ENCODE peak calls at places on chromosomes 1 and 21, in eight cellular contexts. F is A549; Z is naive thymus-derived CD4-positive, alpha-beta T cell; Q is AG04450; X is fibroblast of lung; G is AG10803; L is heart left ventricle; N is endothelial cell of umbilical vein. W is an unnamed sample.

GRCh38 chr1:64470670-64471217 is 815 bp downstream of the CACHD1 start:
- DNase-seq in F (peak), Z (no peak), Q (no peak), X (peak), G (peak), L (peak), N (peak), W (peak)

GRCh38 chr1:43430831-43431230 is 22.9 kb downstream of the HYI start:
- DNase-seq in F (no peak), Z (no peak), Q (no peak), X (no peak), G (no peak), L (no peak), N (no peak), W (no peak)

GRCh38 chr1:20063861-20064292 is 6.1 kb upstream of the PLA2G5 start:
- DNase-seq in F (no peak), Z (no peak), Q (peak), X (peak), G (peak), L (no peak), N (peak), W (peak)

GRCh38 chr1:83508485-83509151 is 490.3 kb downstream of the TTLL7 start:
- DNase-seq in F (no peak), Z (peak), Q (no peak), X (peak), G (peak), L (peak), N (no peak), W (no peak)

GRCh38 chr1:247273013-247273412 is 17.1 kb downstream of the VN1R5 start:
- DNase-seq in F (no peak), Z (no peak), Q (no peak), X (no peak), G (no peak), L (no peak), N (no peak), W (no peak)

GRCh38 chr1:8822383-8823294 is 5.2 kb upstream of the RERE start:
- DNase-seq in F (no peak), Z (no peak), Q (peak), X (peak), G (peak), L (peak), N (peak), W (peak)

GRCh38 chr1:248850536-248851251 is 8.2 kb downstream of the ZNF692 start:
- DNase-seq in F (no peak), Z (no peak), Q (no peak), X (no peak), G (no peak), L (no peak), N (no peak), W (no peak)

GRCh38 chr1:176450526-176450925 is 12.4 kb upstream of the PAPPA2 start:
- DNase-seq in F (no peak), Z (no peak), Q (no peak), X (no peak), G (no peak), L (no peak), N (no peak), W (peak)

GRCh38 chr1:145720556-145720877 is 1.2 kb downstream of the CD160 start:
- DNase-seq in F (no peak), Z (no peak), Q (peak), X (peak), G (peak), L (no peak), N (peak), W (peak)

GRCh38 chr1:199742547-199742946 is 285.0 kb upstream of the NR5A2 start:
- DNase-seq in F (peak), Z (no peak), Q (peak), X (peak), G (peak), L (no peak), N (peak), W (peak)

GRCh38 chr1:236124965-236125364 is 17.4 kb upstream of the GPR137B start:
- DNase-seq in F (no peak), Z (no peak), Q (no peak), X (no peak), G (no peak), L (no peak), N (no peak), W (no peak)

GRCh38 chr21:38352536-38353219 is 95.9 kb downstream of the KCNJ15 start:
- DNase-seq in F (peak), Z (peak), Q (peak), X (peak), G (peak), L (peak), N (peak), W (peak)

GRCh38 chr1:17289756-17290155 is 18.2 kb upstream of the PADI4 start:
- DNase-seq in F (no peak), Z (no peak), Q (no peak), X (peak), G (peak), L (no peak), N (no peak), W (peak)

GRCh38 chr1:183676515-183677189 is 23.5 kb upstream of the APOBEC4 start:
- DNase-seq in F (no peak), Z (no peak), Q (no peak), X (peak), G (peak), L (no peak), N (no peak), W (peak)

DNA sequence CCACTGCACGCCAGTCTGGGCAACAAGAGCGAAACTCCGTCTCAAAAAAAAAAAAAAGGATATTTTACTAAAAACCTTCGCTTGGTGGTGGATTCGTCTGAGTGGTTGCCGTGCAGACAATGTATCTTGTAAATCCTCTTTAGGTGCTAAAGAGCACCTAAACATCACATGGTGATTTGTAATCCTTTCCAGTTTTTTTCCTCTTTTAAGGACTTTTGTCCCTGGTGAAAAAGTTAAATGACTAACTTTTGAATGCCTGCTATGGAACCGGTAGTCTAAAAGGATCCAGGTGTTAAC is 769 bp upstream of the ARNT start:
- DNase-seq in F (no peak), Z (no peak), Q (no peak), X (no peak), G (no peak), L (no peak), N (no peak), W (no peak)
- H3K4me3 ChIP-seq in F (peak), Z (peak), Q (no peak), X (peak), G (no peak), L (peak), N (no peak), W (peak)

DNA sequence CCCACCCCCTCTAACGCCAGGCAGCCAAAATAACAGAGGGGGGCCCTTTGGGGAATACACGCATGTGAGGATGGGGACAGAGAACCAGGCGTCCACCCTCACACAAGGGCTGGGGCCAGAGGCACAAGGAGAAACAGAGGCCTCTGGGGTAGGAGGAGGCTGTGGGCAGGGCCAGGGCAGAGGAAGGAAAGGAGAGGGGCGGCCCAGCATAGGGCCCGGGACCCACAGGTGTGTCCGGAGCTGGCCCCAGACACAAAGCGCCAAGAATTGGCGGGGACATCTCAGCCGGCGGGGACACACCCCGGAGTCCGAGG is 6.7 kb downstream of the PLEKHG5 start:
- DNase-seq in F (no peak), Z (no peak), Q (no peak), X (no peak), G (no peak), L (no peak), N (peak), W (no peak)
- H3K4me3 ChIP-seq in F (no peak), Z (no peak), Q (peak), X (peak), G (peak), L (peak), N (peak), W (peak)

GRCh38 chr1:153790996-153791855 is 16.0 kb downstream of the SLC27A3 start:
- DNase-seq in F (no peak), Z (no peak), Q (peak), X (peak), G (peak), L (no peak), N (no peak), W (no peak)
- H3K4me3 ChIP-seq in F (no peak), Z (no peak), Q (peak), X (peak), G (peak), L (peak), N (no peak), W (no peak)

DNA sequence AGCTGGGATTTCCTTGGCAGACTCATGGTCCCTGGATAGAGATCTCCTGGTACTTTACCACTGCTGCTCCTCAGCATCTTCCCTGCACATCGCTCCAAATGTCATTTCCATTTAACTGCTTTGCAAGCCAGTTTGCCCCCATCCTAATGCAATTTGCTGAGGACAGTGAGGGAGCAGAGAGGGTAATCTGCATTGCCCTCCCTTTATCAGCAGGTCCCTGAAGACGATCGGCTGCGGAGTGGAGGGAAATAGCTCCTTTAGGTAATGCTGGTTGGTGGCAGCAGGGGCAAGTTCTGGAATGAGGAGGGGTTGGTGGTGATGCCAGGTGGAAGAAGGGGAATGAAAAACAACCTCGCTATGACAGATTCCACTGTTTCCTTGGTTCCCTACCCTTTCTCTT is 2.6 kb downstream of the PLXNA2 start:
- DNase-seq in F (no peak), Z (no peak), Q (no peak), X (no peak), G (no peak), L (no peak), N (no peak), W (no peak)
- H3K4me3 ChIP-seq in F (no peak), Z (no peak), Q (no peak), X (no peak), G (peak), L (peak), N (peak), W (no peak)

DNA sequence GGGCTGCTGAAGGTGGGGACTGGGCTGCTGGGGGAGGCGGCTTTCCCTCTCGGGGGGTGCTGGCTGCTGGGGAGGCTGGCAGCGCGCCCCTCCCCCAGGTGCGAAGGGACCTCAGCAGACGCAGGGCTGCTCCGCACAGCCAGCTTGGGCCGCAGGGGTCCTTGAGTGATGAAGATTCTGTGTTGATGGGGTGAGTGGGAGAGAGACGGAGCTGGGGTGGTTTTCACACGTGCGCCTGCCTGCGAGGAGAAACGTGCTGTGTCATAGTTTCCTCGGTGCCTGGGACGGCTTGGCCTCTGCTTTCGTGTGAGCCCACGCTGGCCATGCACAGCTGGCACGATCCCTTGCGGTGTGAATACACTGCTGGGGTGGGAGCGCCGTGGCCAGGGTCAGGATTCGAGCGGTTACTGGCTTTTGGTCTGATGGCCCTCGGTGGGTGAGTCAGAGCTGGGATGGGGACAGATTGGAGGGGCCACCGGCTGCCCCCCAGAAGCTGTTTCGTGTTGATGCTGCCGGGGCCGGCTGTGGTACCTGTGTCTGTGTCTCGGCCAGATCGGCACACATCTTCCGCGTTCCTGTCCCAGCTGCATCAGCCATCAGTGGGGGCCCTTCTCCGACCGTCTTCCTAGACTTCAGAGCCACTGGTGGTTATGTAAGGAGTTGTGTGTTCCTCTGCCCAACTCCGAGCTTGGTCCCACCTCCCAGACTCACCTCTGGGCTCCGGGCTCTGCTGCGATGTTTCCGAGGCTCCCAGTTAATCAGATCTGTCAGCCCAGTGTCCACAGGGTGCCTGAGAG is 24.9 kb downstream of the PRKCZ start:
- DNase-seq in F (no peak), Z (no peak), Q (no peak), X (no peak), G (no peak), L (no peak), N (no peak), W (no peak)
- H3K4me3 ChIP-seq in F (no peak), Z (no peak), Q (no peak), X (no peak), G (no peak), L (no peak), N (no peak), W (no peak)

DNA sequence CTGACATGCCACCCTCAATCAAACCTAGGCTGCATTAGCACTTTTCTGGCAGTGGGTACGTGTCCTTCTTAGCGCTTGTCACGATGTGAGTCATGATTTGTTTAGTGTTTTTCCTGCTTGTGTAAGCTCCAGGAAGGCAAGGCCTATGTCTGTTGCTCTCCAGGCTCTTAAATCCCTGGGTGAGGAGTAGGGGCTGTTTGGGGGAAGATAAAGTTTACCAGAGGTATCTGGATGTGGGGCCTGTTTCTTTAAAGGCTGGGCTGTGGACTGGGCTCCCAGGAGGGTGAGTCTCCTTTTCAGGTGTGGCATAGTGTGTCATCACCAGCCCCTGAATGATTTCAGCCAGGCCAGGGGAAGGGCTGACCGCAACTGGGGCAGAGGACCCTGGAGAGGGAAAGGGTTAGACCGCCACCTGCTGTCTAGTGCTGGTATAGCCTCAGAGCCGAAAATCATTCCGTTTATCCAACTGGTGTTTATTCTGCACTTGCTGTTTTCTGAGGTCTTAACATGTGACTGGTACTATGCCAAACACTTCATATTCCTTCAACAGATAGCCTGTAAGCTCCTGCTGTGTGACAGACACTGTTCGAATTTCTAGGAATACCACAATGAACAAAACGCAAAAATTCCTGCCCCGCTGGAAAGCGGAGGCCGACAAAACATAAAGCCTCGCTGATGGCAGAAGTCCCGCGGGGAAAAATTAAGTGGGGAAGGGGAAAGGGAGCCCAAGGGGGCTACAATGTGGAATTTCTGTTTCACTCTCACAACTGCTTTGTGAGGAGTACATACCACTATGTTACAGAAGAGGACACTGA is 9.7 kb downstream of the SERINC2 start:
- DNase-seq in F (peak), Z (peak), Q (peak), X (peak), G (peak), L (peak), N (peak), W (peak)
- H3K4me3 ChIP-seq in F (no peak), Z (no peak), Q (no peak), X (no peak), G (no peak), L (no peak), N (no peak), W (no peak)

DNA sequence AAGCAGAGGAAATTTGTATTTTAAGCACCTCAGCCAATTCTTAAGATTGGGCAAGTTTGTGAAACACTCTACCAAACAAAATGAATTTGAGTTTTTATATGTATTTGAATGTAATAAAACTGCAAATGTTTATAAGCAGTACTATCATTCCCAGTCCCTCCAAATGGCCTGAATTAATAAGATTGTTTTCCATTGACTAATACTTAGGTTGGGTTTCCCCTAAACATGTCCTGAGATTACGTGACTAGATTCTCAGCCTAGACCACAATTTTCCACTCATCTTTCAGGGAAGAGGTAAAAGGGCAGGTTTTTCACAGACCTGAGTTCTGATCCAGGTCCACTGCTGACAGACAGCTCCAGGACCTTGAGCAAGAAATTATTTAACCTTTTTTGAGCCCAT is 51.4 kb downstream of the BEND5 start:
- DNase-seq in F (no peak), Z (no peak), Q (no peak), X (peak), G (peak), L (no peak), N (no peak), W (no peak)
- H3K4me3 ChIP-seq in F (no peak), Z (no peak), Q (no peak), X (no peak), G (no peak), L (no peak), N (no peak), W (no peak)

GRCh38 chr1:110893908-110894490 is 21.1 kb downstream of the CD53 start:
- DNase-seq in F (no peak), Z (no peak), Q (no peak), X (no peak), G (no peak), L (no peak), N (no peak), W (no peak)
- H3K4me3 ChIP-seq in F (no peak), Z (no peak), Q (no peak), X (no peak), G (no peak), L (no peak), N (no peak), W (no peak)